ENCODE peak calls at places on chromosomes 13 and 19, in four cellular contexts. Q, E, W and K are unnamed samples. For H3K4me1 and H3K9me1, the result is how much of the 10 kb centered on the place peaks cover.

GRCh38 chr13:39209731-39210633 is 171.7 kb downstream of the NHLRC3 start:
- DNase-seq in W (peak), E (no peak), Q (no peak), K (no peak)

GRCh38 chr19:56076413-56076998 is 44.6 kb downstream of the ZNF787 start:
- DNase-seq in W (peak), Q (peak), E (peak), K (no peak)

GRCh38 chr13:83796364-83796763 is 85.9 kb downstream of the SLITRK1 start:
- DNase-seq in Q (no peak), E (no peak), W (no peak), K (no peak)

GRCh38 chr19:30066781-30067759 is 125.0 kb downstream of the URI1 start:
- DNase-seq in W (no peak), E (no peak), Q (no peak), K (no peak)

GRCh38 chr13:23797276-23797903 is 91.8 kb downstream of the MIPEP start:
- DNase-seq in E (no peak), W (no peak), Q (no peak), K (no peak)

GRCh38 chr13:67139551-67139950 is 90.6 kb downstream of the PCDH9 start:
- DNase-seq in Q (no peak), W (no peak), E (no peak), K (no peak)

GRCh38 chr19:32287811-32288227 is 57.6 kb upstream of the ZNF507 start:
- DNase-seq in W (peak), E (peak), Q (peak), K (no peak)

GRCh38 chr13:106471957-106472543 is 63.4 kb downstream of the EFNB2 start:
- DNase-seq in E (peak), W (peak), Q (peak), K (peak)

GRCh38 chr13:110301083-110301482 is 5.9 kb downstream of the COL4A1 start:
- DNase-seq in W (no peak), E (no peak), Q (no peak), K (no peak)

GRCh38 chr19:32611161-32611560 is 30.2 kb downstream of the PDCD5 start:
- DNase-seq in E (no peak), Q (no peak), W (no peak), K (no peak)

GRCh38 chr13:108220042-108220441 is 1.9 kb downstream of the ABHD13 start:
- DNase-seq in W (no peak), E (no peak), Q (no peak), K (peak)

GRCh38 chr13:93305886-93306285 is 79.3 kb downstream of the GPC6 start:
- DNase-seq in Q (no peak), W (peak), E (no peak), K (no peak)

GRCh38 chr19:1648156-1648925 is 4.1 kb downstream of the TCF3 start:
- DNase-seq in W (no peak), Q (no peak), E (no peak), K (no peak)
- H3K4me1 ChIP-seq in W (under half), Q (under half), E (under half), K (under half)

DNA sequence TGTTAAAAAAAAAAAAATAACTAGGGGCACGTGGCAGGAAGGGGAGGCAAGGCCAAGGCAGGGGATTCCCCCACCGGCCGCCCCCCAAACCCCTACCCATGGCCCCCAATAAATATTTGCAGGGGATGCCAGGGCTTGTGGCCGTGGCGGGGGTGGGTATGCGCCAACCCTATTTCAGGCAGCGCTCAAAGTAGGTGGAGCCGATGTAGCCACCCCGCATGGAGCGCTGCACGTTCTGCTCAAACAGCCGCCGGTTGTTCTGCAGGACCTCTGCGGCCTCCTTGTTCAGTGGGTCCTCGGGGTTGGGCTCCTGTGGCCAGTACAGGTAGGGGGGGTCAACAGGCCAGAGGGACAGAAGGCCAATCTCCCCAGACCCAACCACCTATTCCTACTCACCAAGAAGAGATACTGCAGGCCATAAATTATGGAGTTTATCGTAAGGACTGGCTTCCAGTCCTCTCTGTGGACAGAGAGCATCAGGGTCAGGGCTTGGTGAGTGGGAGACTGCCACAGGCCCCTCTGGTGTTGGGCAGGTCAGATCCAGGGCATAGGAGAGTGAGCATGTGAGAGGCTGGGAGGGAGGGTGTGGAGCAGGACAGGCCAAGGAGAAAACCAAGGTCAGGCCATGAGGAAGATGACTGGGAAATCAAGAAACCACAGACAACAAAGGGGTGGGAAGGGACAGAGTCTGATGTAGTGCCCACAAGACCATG is 1.2 kb upstream of the CHMP2A start:
- DNase-seq in E (no peak), W (no peak), Q (no peak), K (no peak)
- H3K9me1 ChIP-seq in E (under half), W (under half), Q (under half), K (under half)

GRCh38 chr19:34179066-34179465 is 6.8 kb downstream of the LSM14A start:
- DNase-seq in W (no peak), E (no peak), Q (no peak), K (no peak)

GRCh38 chr19:34180273-34180672 is 8.0 kb downstream of the LSM14A start:
- DNase-seq in Q (no peak), W (no peak), E (no peak), K (no peak)

GRCh38 chr19:34180709-34181108 is 8.4 kb downstream of the LSM14A start:
- DNase-seq in W (no peak), E (no peak), Q (no peak), K (no peak)

GRCh38 chr19:34176581-34176980 is 4.3 kb downstream of the LSM14A start:
- DNase-seq in Q (no peak), E (no peak), W (no peak), K (no peak)

DNA sequence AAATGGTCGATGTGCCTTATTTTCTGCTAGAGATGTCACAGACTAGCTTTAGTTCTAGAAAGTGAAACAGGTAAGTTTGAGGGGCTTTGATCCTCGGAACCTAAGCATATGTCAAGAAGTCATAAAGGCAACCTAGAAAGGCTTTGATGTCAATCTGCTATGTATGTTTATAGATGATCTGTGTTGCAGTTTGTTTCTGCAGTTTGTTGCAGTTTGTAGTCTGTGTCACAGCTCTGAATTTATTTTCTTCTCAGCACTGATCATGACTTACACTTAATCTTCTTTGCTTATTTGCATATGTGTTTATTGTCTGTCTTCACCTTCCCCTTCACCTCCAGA is 5.9 kb downstream of the LSM14A start:
- DNase-seq in W (no peak), E (no peak), Q (no peak), K (no peak)
- H3K4me1 ChIP-seq in W (under half), E (under half), Q (half or more), K (under half)

GRCh38 chr19:46133777-46134231 is 9.3 kb upstream of the IGFL3 start:
- DNase-seq in W (no peak), Q (peak), E (no peak), K (no peak)

GRCh38 chr19:46131485-46132143 is 7.1 kb upstream of the IGFL3 start:
- DNase-seq in Q (peak), E (no peak), W (no peak), K (no peak)

GRCh38 chr19:46134527-46134926 is 10.0 kb upstream of the IGFL3 start:
- DNase-seq in Q (no peak), W (peak), E (no peak), K (no peak)

GRCh38 chr19:46132508-46133100 is 8.1 kb upstream of the IGFL3 start:
- DNase-seq in E (no peak), Q (no peak), W (no peak), K (no peak)

GRCh38 chr19:46133101-46133627 is 8.7 kb upstream of the IGFL3 start:
- DNase-seq in E (no peak), W (peak), Q (peak), K (peak)
- H3K9me1 ChIP-seq in E (under half), W (under half), Q (under half), K (under half)

GRCh38 chr19:11192957-11193939 is 4.1 kb downstream of the KANK2 start:
- DNase-seq in W (no peak), E (no peak), Q (no peak), K (no peak)

GRCh38 chr19:11190501-11190900 is 6.8 kb downstream of the KANK2 start:
- DNase-seq in E (no peak), W (no peak), Q (no peak), K (no peak)

GRCh38 chr19:11191273-11191755 is 6.0 kb downstream of the KANK2 start:
- DNase-seq in W (peak), E (peak), Q (peak), K (no peak)

GRCh38 chr19:11194173-11194572 is 3.2 kb downstream of the KANK2 start:
- DNase-seq in Q (no peak), E (no peak), W (no peak), K (no peak)

DNA sequence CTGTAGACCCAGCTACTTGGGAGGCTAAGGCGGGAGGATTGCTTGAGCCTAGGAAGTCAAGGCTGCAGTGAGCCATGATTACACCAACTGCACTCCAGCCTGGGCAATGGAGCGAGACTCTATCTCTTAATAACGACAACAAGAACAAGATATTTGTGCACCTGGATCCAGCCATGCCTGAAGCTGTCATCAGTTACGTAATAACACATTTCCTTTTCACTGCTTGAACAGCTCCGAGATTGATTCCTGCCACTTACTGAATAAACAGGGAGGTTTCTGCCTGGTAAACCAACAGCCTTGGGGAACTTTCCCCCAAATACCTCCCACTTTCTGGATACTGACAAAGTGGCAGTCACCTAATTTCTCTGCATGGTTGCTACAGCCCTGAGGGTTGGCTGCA is 5.4 kb downstream of the KANK2 start:
- DNase-seq in Q (no peak), E (no peak), W (no peak), K (no peak)
- H3K4me1 ChIP-seq in Q (under half), E (under half), W (under half), K (under half)

DNA sequence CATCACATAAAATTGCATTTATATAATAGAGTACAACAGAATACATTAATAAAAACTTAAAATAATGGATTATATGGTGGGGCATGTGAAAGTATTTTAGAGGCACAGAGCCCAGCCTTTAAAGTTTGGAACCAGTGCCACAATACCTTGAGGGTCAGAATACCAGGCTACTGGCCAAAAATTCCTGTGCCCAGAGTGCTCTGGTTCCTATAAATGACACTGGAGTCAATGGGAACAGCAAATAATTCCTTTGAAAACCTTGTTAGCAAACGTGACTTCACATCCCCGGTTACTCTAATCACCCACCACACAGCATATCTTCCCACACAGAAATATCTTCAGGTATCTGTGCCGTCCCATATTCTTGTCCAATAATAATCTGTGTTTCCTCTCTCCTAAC is 1242.6 kb downstream of the DIAPH3 start:
- DNase-seq in E (no peak), Q (no peak), W (no peak), K (no peak)
- H3K9me1 ChIP-seq in E (under half), Q (under half), W (under half), K (under half)

DNA sequence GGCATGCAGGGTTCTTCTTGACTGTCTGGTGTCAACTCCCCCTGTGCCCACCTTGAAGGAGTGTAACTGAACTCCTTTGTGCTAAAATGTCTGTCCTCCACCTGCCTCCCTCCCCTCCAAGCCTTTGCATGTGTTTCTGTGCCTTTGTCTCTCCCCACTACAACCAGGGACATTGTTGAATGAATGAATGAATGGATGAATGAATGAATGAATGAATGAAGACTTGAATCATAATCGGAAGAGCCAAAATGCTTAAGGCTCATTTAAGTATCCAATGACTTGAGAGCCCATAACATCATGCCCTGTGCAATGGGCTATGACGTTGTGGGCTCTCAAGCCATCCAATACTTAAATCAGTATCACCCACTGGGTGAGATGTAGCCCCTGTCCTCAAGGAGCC is 9.0 kb upstream of the GPR183 start:
- DNase-seq in Q (no peak), W (no peak), E (no peak), K (no peak)
- H3K4me1 ChIP-seq in Q (under half), W (under half), E (under half), K (under half)

DNA sequence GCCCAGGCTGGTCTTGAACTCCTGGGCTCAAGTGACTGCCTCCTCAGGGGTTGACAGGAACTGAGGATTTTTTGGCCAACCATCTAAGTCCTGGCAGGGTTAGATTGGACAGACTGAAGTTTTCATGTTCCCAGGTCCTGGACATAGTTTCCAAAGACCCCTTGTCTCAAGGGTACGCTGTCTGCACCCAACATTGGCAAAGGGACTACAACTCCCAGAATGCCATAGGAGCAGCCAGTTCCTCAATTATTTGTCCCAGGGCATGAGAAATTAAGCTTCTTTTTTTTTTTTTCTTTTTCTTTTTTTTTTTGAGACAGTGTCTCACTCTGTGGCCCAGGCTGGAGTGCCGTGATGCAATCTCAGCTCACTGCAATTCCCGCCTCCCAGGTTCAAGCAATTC is 6.9 kb downstream of the GYS1 start:
- DNase-seq in E (no peak), Q (no peak), W (no peak), K (no peak)
- H3K9me1 ChIP-seq in E (under half), Q (under half), W (under half), K (under half)